ENCODE peak calls at places on chromosomes 13 and 19, in six cellular contexts. E is fibroblast of lung, G is stomach, H is GM23248, P is Peyer's patch, Y is cardiac muscle cell. N is an unnamed sample.
A peak's percentile ranks its signal among the peaks of the same experiment; 100 is the strongest.

GRCh38 chr13:113792821-113793717 is 34.0 kb downstream of the TMEM255B start:
- DNase-seq in E (no peak), G (no peak), H (peak; percentile 28), P (peak; percentile 47), Y (no peak), N (no peak)

GRCh38 chr19:1264801-1265610 is 4.1 kb upstream of the CIRBP start:
- DNase-seq in E (peak; percentile 89), G (peak; percentile 73), H (peak; percentile 95), P (peak; percentile 87), Y (peak; percentile 90), N (peak; percentile 64)

GRCh38 chr13:62483774-62484173 is 1068.1 kb upstream of the PCDH20 start:
- DNase-seq in E (no peak), G (no peak), H (no peak), P (no peak), Y (no peak), N (no peak)

GRCh38 chr19:2962018-2962670 is 15.2 kb upstream of the TLE6 start:
- DNase-seq in E (peak; percentile 89), G (peak; percentile 49), H (peak; percentile 76), P (no peak), Y (peak; percentile 89), N (peak; percentile 74)

GRCh38 chr13:73063166-73063565 is 4.4 kb downstream of the KLF5 start:
- DNase-seq in E (no peak), G (no peak), H (no peak), P (no peak), Y (no peak), N (no peak)

GRCh38 chr13:43167058-43167457 is 143.7 kb downstream of the DNAJC15 start:
- DNase-seq in E (no peak), G (no peak), H (no peak), P (no peak), Y (no peak), N (no peak)

GRCh38 chr19:38273499-38273898 is 9.1 kb downstream of the SPINT2 start:
- DNase-seq in E (no peak), G (peak; percentile 72), H (no peak), P (peak; percentile 78), Y (no peak), N (no peak)

GRCh38 chr19:42466521-42467436 is 24.0 kb upstream of the CXCL17 start:
- DNase-seq in E (no peak), G (no peak), H (peak; percentile 28), P (no peak), Y (peak; percentile 73), N (no peak)

GRCh38 chr19:58385313-58386165 is 1.5 kb upstream of the RPS5 start:
- DNase-seq in E (no peak), G (no peak), H (peak; percentile 43), P (no peak), Y (no peak), N (no peak)

GRCh38 chr19:4639531-4640246 is 373 bp downstream of the TNFAIP8L1 start:
- DNase-seq in E (no peak), G (no peak), H (no peak), P (peak; percentile 63), Y (no peak), N (peak; percentile 47)

GRCh38 chr19:15251749-15252397 is 19.6 kb upstream of the EPHX3 start:
- DNase-seq in E (peak; percentile 98), G (peak; percentile 33), H (peak; percentile 97), P (no peak), Y (peak; percentile 98), N (peak; percentile 72)

GRCh38 chr13:73970413-73971055 is 163.7 kb downstream of the KLF12 start:
- DNase-seq in E (peak; percentile 73), G (no peak), H (no peak), P (no peak), Y (no peak), N (no peak)

GRCh38 chr13:35699181-35699580 is 222.7 kb upstream of the MAB21L1 start:
- DNase-seq in E (peak; percentile 33), G (no peak), H (peak; percentile 92), P (no peak), Y (peak; percentile 15), N (no peak)

GRCh38 chr13:112833551-112834257 is 135.3 kb upstream of the MCF2L start:
- DNase-seq in E (no peak), G (no peak), H (no peak), P (peak; percentile 36), Y (no peak), N (no peak)

GRCh38 chr13:113421673-113422270 is 31.5 kb downstream of the ADPRHL1 start:
- DNase-seq in E (peak; percentile 77), G (no peak), H (peak; percentile 58), P (no peak), Y (peak; percentile 65), N (no peak)

GRCh38 chr13:67776171-67776570 is 546.0 kb upstream of the PCDH9 start:
- DNase-seq in E (no peak), G (no peak), H (no peak), P (no peak), Y (no peak), N (no peak)

GRCh38 chr13:28161370-28161769 is 23.0 kb downstream of the PAN3 start:
- DNase-seq in E (no peak), G (no peak), H (peak; percentile 41), P (no peak), Y (peak; percentile 26), N (no peak)

GRCh38 chr13:46622013-46622917 is 69.3 kb downstream of the LRCH1 start:
- DNase-seq in E (no peak), G (no peak), H (no peak), P (no peak), Y (no peak), N (no peak)

GRCh38 chr13:24146961-24147569 is 13.5 kb upstream of the SPATA13 start:
- DNase-seq in E (no peak), G (no peak), H (peak; percentile 12), P (no peak), Y (no peak), N (no peak)

GRCh38 chr13:58085819-58086218 is 454.3 kb downstream of the PCDH17 start:
- DNase-seq in E (no peak), G (no peak), H (no peak), P (no peak), Y (no peak), N (no peak)

GRCh38 chr13:111202745-111203144 is 87.6 kb downstream of the ARHGEF7 start:
- DNase-seq in E (peak; percentile 82), G (no peak), H (peak; percentile 62), P (no peak), Y (peak; percentile 96), N (no peak)

GRCh38 chr19:29371766-29372415 is 153.9 kb upstream of the VSTM2B start:
- DNase-seq in E (no peak), G (no peak), H (no peak), P (no peak), Y (no peak), N (no peak)

GRCh38 chr19:10142701-10143375 is 23.1 kb upstream of the EIF3G start:
- DNase-seq in E (no peak), G (no peak), H (no peak), P (no peak), Y (no peak), N (no peak)

GRCh38 chr13:30510811-30511371 is 45.2 kb upstream of the HMGB1 start:
- DNase-seq in E (no peak), G (no peak), H (peak; percentile 37), P (no peak), Y (no peak), N (no peak)

GRCh38 chr13:22848539-22849052 is 332.2 kb upstream of the SGCG start:
- DNase-seq in E (no peak), G (no peak), H (no peak), P (no peak), Y (no peak), N (peak; percentile 50)

GRCh38 chr19:12843999-12844732 is 5.9 kb downstream of the MAST1 start:
- DNase-seq in E (no peak), G (no peak), H (no peak), P (no peak), Y (no peak), N (no peak)
- H3K4me1 ChIP-seq in E (peaks cover 6% of the 10 kb centered on the region), G (peaks cover 25% of the 10 kb centered on the region), H (no peaks in the 10 kb centered on the region), P (no peaks in the 10 kb centered on the region), Y (no peaks in the 10 kb centered on the region), N (peaks cover 21% of the 10 kb centered on the region)

GRCh38 chr19:47720669-47721068 is 7.4 kb downstream of the EHD2 start:
- DNase-seq in E (no peak), G (no peak), H (no peak), P (no peak), Y (no peak), N (no peak)
- H3K4me1 ChIP-seq in E (peaks cover 49% of the 10 kb centered on the region), G (peaks cover 88% of the 10 kb centered on the region), H (peaks cover 58% of the 10 kb centered on the region), P (no peaks in the 10 kb centered on the region), Y (no peaks in the 10 kb centered on the region), N (peaks cover 7% of the 10 kb centered on the region)

DNA sequence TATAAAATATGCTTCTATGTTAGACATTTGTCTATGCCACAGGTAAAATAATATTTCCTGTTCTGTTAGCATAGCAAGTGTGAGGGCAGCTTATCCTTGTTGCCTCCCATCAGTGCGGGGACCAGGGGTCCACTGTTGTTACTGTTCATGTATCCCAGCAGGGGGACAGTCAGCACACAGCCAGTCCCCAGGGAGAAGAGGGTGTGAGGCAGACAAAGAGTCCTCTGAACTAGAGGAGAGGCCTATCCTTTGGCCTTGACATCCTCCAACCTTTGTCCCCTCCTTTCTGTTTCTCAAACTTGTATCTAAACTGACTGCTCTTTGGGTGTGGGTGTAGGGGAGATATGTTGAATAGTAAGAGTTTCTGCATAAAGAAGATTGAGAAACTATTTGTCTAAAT is 2.9 kb upstream of the GPR18 start:
- DNase-seq in E (no peak), G (no peak), H (no peak), P (no peak), Y (no peak), N (peak; percentile 39)
- H3K4me1 ChIP-seq in E (no peaks in the 10 kb centered on the region), G (peaks cover 36% of the 10 kb centered on the region), H (peaks cover 23% of the 10 kb centered on the region), P (no peaks in the 10 kb centered on the region), Y (peaks cover 7% of the 10 kb centered on the region), N (no peaks in the 10 kb centered on the region)

GRCh38 chr19:18503337-18503970 is 18.4 kb downstream of the ELL start:
- DNase-seq in E (no peak), G (no peak), H (no peak), P (peak; percentile 52), Y (no peak), N (no peak)

GRCh38 chr19:18506545-18506944 is 15.3 kb downstream of the ELL start:
- DNase-seq in E (no peak), G (no peak), H (no peak), P (no peak), Y (no peak), N (no peak)

GRCh38 chr19:18503971-18504885 is 17.6 kb downstream of the ELL start:
- DNase-seq in E (no peak), G (peak; percentile 51), H (no peak), P (peak; percentile 83), Y (no peak), N (no peak)

GRCh38 chr19:18506101-18506534 is 15.8 kb downstream of the ELL start:
- DNase-seq in E (no peak), G (no peak), H (no peak), P (peak; percentile 54), Y (no peak), N (no peak)

GRCh38 chr19:18504886-18505610 is 16.8 kb downstream of the ELL start:
- DNase-seq in E (no peak), G (no peak), H (no peak), P (peak; percentile 67), Y (no peak), N (no peak)
- H3K4me1 ChIP-seq in E (peaks cover 22% of the 10 kb centered on the region), G (peaks cover 100% of the 10 kb centered on the region), H (peaks cover 28% of the 10 kb centered on the region), P (peaks cover 28% of the 10 kb centered on the region), Y (peaks cover 54% of the 10 kb centered on the region), N (peaks cover 23% of the 10 kb centered on the region)

N was measured in BE2C.